ENCODE peak calls at places on chromosomes 6 and 20, in four cellular contexts. A is NCI-H446 treated with DMSO at 0.1 percent for 48 hours, V is dorsolateral prefrontal cortex, L is MV-4-11. B is an unnamed sample.
A peak's percentile ranks its signal among the peaks of the same experiment; 100 is the strongest.

GRCh38 chr6:30837870-30838269 is 46.4 kb upstream of the DDR1 start:
- DNase-seq in L (peak; percentile 20), A (peak; percentile 65), V (no peak), B (no peak)

GRCh38 chr6:85287158-85287557 is 162.7 kb upstream of the NT5E start:
- DNase-seq in L (no peak), V (no peak), A (no peak), B (no peak)

GRCh38 chr20:64233725-64234124 is 21.8 kb upstream of the PCMTD2 start:
- DNase-seq in L (no peak), A (no peak), V (no peak), B (peak; percentile 93)

GRCh38 chr6:18214003-18214402 is 50.3 kb downstream of the DEK start:
- DNase-seq in A (no peak), V (no peak), L (no peak), B (no peak)

GRCh38 chr6:140379919-140380318 is 1005.5 kb upstream of the CITED2 start:
- DNase-seq in A (no peak), V (no peak), L (no peak), B (no peak)

GRCh38 chr6:151723152-151723551 is 84.3 kb upstream of the ESR1 start:
- DNase-seq in A (no peak), V (no peak), L (no peak), B (no peak)

GRCh38 chr6:111482236-111482958 is 621 bp downstream of the REV3L start:
- DNase-seq in V (peak; percentile 54), A (no peak), L (peak; percentile 13), B (peak; percentile 68)

GRCh38 chr6:3109755-3110154 is 8.8 kb upstream of the BPHL start:
- DNase-seq in V (no peak), L (no peak), A (no peak), B (no peak)

GRCh38 chr20:41179961-41180360 is 42.6 kb downstream of the PLCG1 start:
- DNase-seq in V (no peak), L (no peak), A (no peak), B (peak; percentile 17)

GRCh38 chr6:63799813-63800212 is 164.2 kb downstream of the PHF3 start:
- DNase-seq in L (no peak), A (no peak), V (no peak), B (no peak)

GRCh38 chr20:24766826-24767622 is 182.0 kb upstream of the CST7 start:
- DNase-seq in V (no peak), A (no peak), L (no peak), B (no peak)

GRCh38 chr6:143397229-143398222 is 53.0 kb downstream of the ADAT2 start:
- DNase-seq in L (no peak), A (no peak), V (no peak), B (no peak)

GRCh38 chr6:25956231-25956630 is 6.4 kb upstream of the TRIM38 start:
- DNase-seq in A (no peak), L (no peak), V (no peak), B (no peak)

GRCh38 chr6:89346433-89346832 is 6.1 kb downstream of the UBE2J1 start:
- DNase-seq in A (no peak), L (no peak), V (no peak), B (no peak)

B was measured in adrenal gland.